ENCODE peak calls at places on chromosomes 13 and 19, in five cellular contexts. One of them, this sample, is unnamed.

GRCh38 chr13:35471466-35472307 is 4.8 kb downstream of the MAB21L1 start:
- DNase-seq in neuronal stem cell: peak; percentile 48
- DNase-seq in mesendoderm: peak; percentile 33
- DNase-seq in H9: no peak
- DNase-seq in IMR-90: no peak
- DNase-seq in this sample: peak; percentile 16

GRCh38 chr13:99985243-99985874 is 3.8 kb downstream of the ZIC2 start:
- DNase-seq in neuronal stem cell: no peak
- DNase-seq in mesendoderm: peak; percentile 81
- DNase-seq in H9: peak; percentile 65
- DNase-seq in IMR-90: no peak
- DNase-seq in this sample: no peak

GRCh38 chr19:54203151-54203611 is 2.5 kb downstream of the RPS9 start:
- DNase-seq in neuronal stem cell: no peak
- DNase-seq in mesendoderm: no peak
- DNase-seq in H9: no peak
- DNase-seq in IMR-90: peak; percentile 13
- DNase-seq in this sample: no peak

GRCh38 chr19:58035863-58036262 is 2.0 kb downstream of the ZSCAN1 start:
- DNase-seq in neuronal stem cell: no peak
- DNase-seq in mesendoderm: no peak
- DNase-seq in H9: no peak
- DNase-seq in IMR-90: no peak
- DNase-seq in this sample: no peak

GRCh38 chr19:53328967-53329366 is 4.6 kb upstream of the ZNF845 start:
- DNase-seq in neuronal stem cell: no peak
- DNase-seq in mesendoderm: no peak
- DNase-seq in H9: peak; percentile 48
- DNase-seq in IMR-90: peak; percentile 4
- DNase-seq in this sample: no peak

GRCh38 chr19:35843676-35844481 is 8.4 kb downstream of the NPHS1 start:
- DNase-seq in neuronal stem cell: no peak
- DNase-seq in mesendoderm: peak; percentile 78
- DNase-seq in H9: peak; percentile 96
- DNase-seq in IMR-90: no peak
- DNase-seq in this sample: peak; percentile 3

GRCh38 chr19:47518139-47518538 is 3.3 kb upstream of the NAPA start:
- DNase-seq in neuronal stem cell: no peak
- DNase-seq in mesendoderm: no peak
- DNase-seq in H9: no peak
- DNase-seq in IMR-90: no peak
- DNase-seq in this sample: no peak

GRCh38 chr13:33678906-33679657 is 138.9 kb upstream of the RFC3 start:
- DNase-seq in neuronal stem cell: no peak
- DNase-seq in mesendoderm: peak; percentile 77
- DNase-seq in H9: no peak
- DNase-seq in IMR-90: peak; percentile 1
- DNase-seq in this sample: peak; percentile 66

GRCh38 chr19:49057636-49058234 is at the start of gene CGB7:
- DNase-seq in neuronal stem cell: peak; percentile 64
- DNase-seq in mesendoderm: peak; percentile 69
- DNase-seq in H9: peak; percentile 83
- DNase-seq in IMR-90: peak; percentile 35
- DNase-seq in this sample: peak; percentile 66

GRCh38 chr19:47698631-47699359 is 14.4 kb upstream of the EHD2 start:
- DNase-seq in neuronal stem cell: no peak
- DNase-seq in mesendoderm: no peak
- DNase-seq in H9: no peak
- DNase-seq in IMR-90: no peak
- DNase-seq in this sample: no peak

GRCh38 chr19:35040826-35041547 is 534 bp upstream of the HPN start:
- DNase-seq in neuronal stem cell: no peak
- DNase-seq in mesendoderm: peak; percentile 81
- DNase-seq in H9: peak; percentile 87
- DNase-seq in IMR-90: no peak
- DNase-seq in this sample: peak; percentile 30

GRCh38 chr13:73062368-73062767 is 3.6 kb downstream of the KLF5 start:
- DNase-seq in neuronal stem cell: no peak
- DNase-seq in mesendoderm: no peak
- DNase-seq in H9: no peak
- DNase-seq in IMR-90: no peak
- DNase-seq in this sample: no peak

GRCh38 chr19:18233224-18233825 is 7.1 kb upstream of the PDE4C start:
- DNase-seq in neuronal stem cell: no peak
- DNase-seq in mesendoderm: no peak
- DNase-seq in H9: peak; percentile 86
- DNase-seq in IMR-90: peak; percentile 39
- DNase-seq in this sample: peak; percentile 63

GRCh38 chr13:36298535-36299068 is 988 bp upstream of the CCDC169 start:
- DNase-seq in neuronal stem cell: peak; percentile 80
- DNase-seq in mesendoderm: peak; percentile 84
- DNase-seq in H9: peak; percentile 75
- DNase-seq in IMR-90: no peak
- DNase-seq in this sample: peak; percentile 11

GRCh38 chr19:13154241-13154778 is 4.1 kb downstream of the IER2 start:
- DNase-seq in neuronal stem cell: peak; percentile 46
- DNase-seq in mesendoderm: peak; percentile 72
- DNase-seq in H9: peak; percentile 41
- DNase-seq in IMR-90: peak; percentile 95
- DNase-seq in this sample: peak; percentile 82

GRCh38 chr13:96473463-96474157 is 383.7 kb downstream of the HS6ST3 start:
- DNase-seq in neuronal stem cell: peak; percentile 20
- DNase-seq in mesendoderm: peak; percentile 24
- DNase-seq in H9: no peak
- DNase-seq in IMR-90: no peak
- DNase-seq in this sample: no peak

GRCh38 chr19:604355-604754 is 14.7 kb downstream of the HCN2 start:
- DNase-seq in neuronal stem cell: no peak
- DNase-seq in mesendoderm: peak; percentile 59
- DNase-seq in H9: peak; percentile 31
- DNase-seq in IMR-90: no peak
- DNase-seq in this sample: no peak

GRCh38 chr19:55600336-55601028 is 394 bp downstream of the ZNF524 start:
- DNase-seq in neuronal stem cell: peak; percentile 91
- DNase-seq in mesendoderm: no peak
- DNase-seq in H9: no peak
- DNase-seq in IMR-90: peak; percentile 54
- DNase-seq in this sample: no peak

GRCh38 chr13:106344318-106344717 is 191.1 kb downstream of the EFNB2 start:
- DNase-seq in neuronal stem cell: no peak
- DNase-seq in mesendoderm: no peak
- DNase-seq in H9: no peak
- DNase-seq in IMR-90: no peak
- DNase-seq in this sample: no peak

GRCh38 chr13:21986602-21987001 is 315.7 kb downstream of the FGF9 start:
- DNase-seq in neuronal stem cell: no peak
- DNase-seq in mesendoderm: no peak
- DNase-seq in H9: no peak
- DNase-seq in IMR-90: peak; percentile 23
- DNase-seq in this sample: peak; percentile 43

GRCh38 chr19:27736225-27736624 is 1476.7 kb downstream of the UQCRFS1 start:
- DNase-seq in neuronal stem cell: no peak
- DNase-seq in mesendoderm: no peak
- DNase-seq in H9: no peak
- DNase-seq in IMR-90: no peak
- DNase-seq in this sample: no peak

DNA sequence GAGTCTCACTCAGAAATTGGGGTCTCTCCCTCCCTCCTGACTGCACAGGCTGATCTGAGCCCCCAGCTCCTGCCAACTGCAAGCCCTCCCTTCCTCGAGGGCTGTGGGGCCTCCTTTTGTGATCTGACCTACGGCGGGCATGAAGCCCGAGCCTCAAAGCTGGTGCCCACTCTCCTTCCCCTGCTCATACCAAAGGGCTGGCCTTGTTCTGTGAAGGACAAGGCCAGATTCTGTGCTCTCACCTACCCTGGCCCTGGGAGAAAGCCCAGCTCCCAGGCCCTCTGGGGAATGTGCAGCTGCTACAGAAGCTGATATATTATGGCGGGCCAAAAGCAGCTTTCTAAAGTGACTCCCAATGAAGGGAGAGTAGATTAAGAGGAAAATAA is 9.0 kb upstream of the ECH1 start:
- DNase-seq in neuronal stem cell: no peak
- DNase-seq in mesendoderm: no peak
- DNase-seq in H9: no peak
- DNase-seq in IMR-90: no peak
- DNase-seq in this sample: no peak
- H3K27ac ChIP-seq in neuronal stem cell: no peak overlapping the region
- H3K27ac ChIP-seq in mesendoderm: no peak overlapping the region
- H3K27ac ChIP-seq in H9: no peak overlapping the region
- H3K27ac ChIP-seq in IMR-90: no peak overlapping the region
- H3K27ac ChIP-seq in this sample: no peak overlapping the region

GRCh38 chr19:32566246-32566830 is 14.7 kb upstream of the PDCD5 start:
- DNase-seq in neuronal stem cell: no peak
- DNase-seq in mesendoderm: no peak
- DNase-seq in H9: no peak
- DNase-seq in IMR-90: peak; percentile 29
- DNase-seq in this sample: peak; percentile 42

GRCh38 chr19:32567486-32567885 is 13.5 kb upstream of the PDCD5 start:
- DNase-seq in neuronal stem cell: no peak
- DNase-seq in mesendoderm: no peak
- DNase-seq in H9: no peak
- DNase-seq in IMR-90: no peak
- DNase-seq in this sample: no peak

DNA sequence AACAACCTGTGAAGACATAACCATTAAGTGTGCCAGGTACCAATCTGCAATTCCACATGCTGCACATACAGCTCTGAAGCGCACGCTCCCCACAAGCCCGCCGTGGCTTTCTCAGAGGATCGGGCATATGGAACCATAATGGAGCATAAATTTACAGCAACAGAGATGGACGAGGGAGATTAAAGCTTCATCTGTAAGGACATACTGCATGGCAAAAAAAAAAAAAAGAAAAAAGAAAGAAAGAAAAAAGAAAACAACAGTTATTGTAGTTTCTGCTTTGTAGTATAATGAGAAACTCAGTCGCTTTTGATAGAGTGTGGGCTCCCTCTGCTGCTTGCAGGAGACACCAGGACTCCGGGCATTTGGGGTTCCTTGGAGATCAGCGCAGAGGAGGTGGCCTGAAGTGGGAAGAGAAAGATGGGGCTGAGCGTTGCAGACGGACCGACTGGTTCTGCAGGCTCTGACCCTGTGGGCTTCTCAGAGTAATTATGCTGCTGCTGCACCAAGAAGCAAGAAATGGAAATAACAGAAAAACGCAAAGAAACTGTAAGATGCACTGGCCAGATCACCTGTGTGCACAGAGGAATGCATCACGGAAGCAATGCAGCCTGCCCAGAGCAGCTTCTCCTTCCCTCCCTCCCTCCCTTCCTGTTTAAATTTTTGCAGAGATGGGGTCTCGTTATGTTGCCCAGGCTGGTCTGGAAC is 10.8 kb upstream of the PDCD5 start:
- DNase-seq in neuronal stem cell: peak; percentile 58
- DNase-seq in mesendoderm: peak; percentile 62
- DNase-seq in H9: peak; percentile 65
- DNase-seq in IMR-90: peak; percentile 57
- DNase-seq in this sample: peak; percentile 53
- H2BK120ac ChIP-seq in neuronal stem cell: no peak overlapping the region
- H2BK120ac ChIP-seq in mesendoderm: no peak overlapping the region
- H2BK120ac ChIP-seq in H9: no peak overlapping the region
- H2BK120ac ChIP-seq in IMR-90: no peak overlapping the region
- H2BK120ac ChIP-seq in this sample: no peak overlapping the region

GRCh38 chr19:33086955-33087354 is 6.0 kb downstream of the GPATCH1 start:
- DNase-seq in neuronal stem cell: no peak
- DNase-seq in mesendoderm: no peak
- DNase-seq in H9: no peak
- DNase-seq in IMR-90: no peak
- DNase-seq in this sample: no peak
- H3K4ac ChIP-seq in neuronal stem cell: no peak overlapping the region
- H3K4ac ChIP-seq in mesendoderm: no peak overlapping the region
- H3K4ac ChIP-seq in H9: no peak overlapping the region
- H3K4ac ChIP-seq in IMR-90: no peak overlapping the region
- H3K4ac ChIP-seq in this sample: no peak overlapping the region

GRCh38 chr13:109873351-109874123 is 87.2 kb upstream of the IRS2 start:
- DNase-seq in neuronal stem cell: no peak
- DNase-seq in mesendoderm: peak; percentile 10
- DNase-seq in H9: no peak
- DNase-seq in IMR-90: no peak
- DNase-seq in this sample: no peak
- H3K27ac ChIP-seq in neuronal stem cell: no peak overlapping the region
- H3K27ac ChIP-seq in mesendoderm: no peak overlapping the region
- H3K27ac ChIP-seq in H9: no peak overlapping the region
- H3K27ac ChIP-seq in IMR-90: no peak overlapping the region
- H3K27ac ChIP-seq in this sample: no peak overlapping the region

GRCh38 chr13:26425439-26426358 is 131.8 kb upstream of the WASF3 start:
- DNase-seq in neuronal stem cell: no peak
- DNase-seq in mesendoderm: no peak
- DNase-seq in H9: no peak
- DNase-seq in IMR-90: peak; percentile 88
- DNase-seq in this sample: peak; percentile 60
- H2BK120ac ChIP-seq in neuronal stem cell: no peak overlapping the region
- H2BK120ac ChIP-seq in mesendoderm: no peak overlapping the region
- H2BK120ac ChIP-seq in H9: no peak overlapping the region
- H2BK120ac ChIP-seq in IMR-90: peak overlapping the region; percentile 39
- H2BK120ac ChIP-seq in this sample: no peak overlapping the region

GRCh38 chr19:8389891-8390616 is at the start of gene RAB11B:
- DNase-seq in neuronal stem cell: peak; percentile 100
- DNase-seq in mesendoderm: peak; percentile 100
- DNase-seq in H9: peak; percentile 100
- DNase-seq in IMR-90: peak; percentile 99
- DNase-seq in this sample: peak; percentile 100
- H3K4ac ChIP-seq in neuronal stem cell: peak within 1 kb of the TSS; percentile 100
- H3K4ac ChIP-seq in mesendoderm: peak within 1 kb of the TSS; percentile 100
- H3K4ac ChIP-seq in H9: no peak within 1 kb of the TSS
- H3K4ac ChIP-seq in IMR-90: peak within 1 kb of the TSS; percentile 91
- H3K4ac ChIP-seq in this sample: peak within 1 kb of the TSS; percentile 100

This sample was measured in mesenchymal stem cell.